ENCODE peak calls at places on chromosomes 6 and 20, in ten cellular contexts. One of them, this sample, is unnamed.

GRCh38 chr6:6515691-6516607 is 72.6 kb upstream of the LY86 start:
- DNase-seq in CD8-positive, alpha-beta T cell: peak
- DNase-seq in substantia nigra: no peak
- DNase-seq in mammary epithelial cell: no peak
- DNase-seq in foreskin fibroblast: no peak
- DNase-seq in ovary: no peak
- DNase-seq in H54: no peak
- DNase-seq in endothelial cell: no peak
- DNase-seq in NCI-H774: no peak
- DNase-seq in NAMALWA: no peak
- DNase-seq in this sample: no peak

GRCh38 chr20:3820048-3820900 is at the start of gene AP5S1:
- DNase-seq in CD8-positive, alpha-beta T cell: peak
- DNase-seq in substantia nigra: peak
- DNase-seq in mammary epithelial cell: peak
- DNase-seq in foreskin fibroblast: peak
- DNase-seq in ovary: peak
- DNase-seq in H54: peak
- DNase-seq in endothelial cell: peak
- DNase-seq in NCI-H774: peak
- DNase-seq in NAMALWA: peak
- DNase-seq in this sample: peak

GRCh38 chr6:36123270-36124139 is 6.8 kb upstream of the MAPK13 start:
- DNase-seq in CD8-positive, alpha-beta T cell: peak
- DNase-seq in substantia nigra: peak
- DNase-seq in mammary epithelial cell: peak
- DNase-seq in foreskin fibroblast: peak
- DNase-seq in ovary: peak
- DNase-seq in H54: peak
- DNase-seq in endothelial cell: peak
- DNase-seq in NCI-H774: peak
- DNase-seq in NAMALWA: peak
- DNase-seq in this sample: peak

GRCh38 chr6:8059129-8059528 is 5.1 kb downstream of the BLOC1S5 start:
- DNase-seq in CD8-positive, alpha-beta T cell: no peak
- DNase-seq in substantia nigra: no peak
- DNase-seq in mammary epithelial cell: no peak
- DNase-seq in foreskin fibroblast: peak
- DNase-seq in ovary: no peak
- DNase-seq in H54: no peak
- DNase-seq in endothelial cell: no peak
- DNase-seq in NCI-H774: no peak
- DNase-seq in NAMALWA: peak
- DNase-seq in this sample: no peak

GRCh38 chr6:14819840-14820420 is 425.9 kb upstream of the JARID2 start:
- DNase-seq in CD8-positive, alpha-beta T cell: no peak
- DNase-seq in substantia nigra: no peak
- DNase-seq in mammary epithelial cell: no peak
- DNase-seq in foreskin fibroblast: no peak
- DNase-seq in ovary: no peak
- DNase-seq in H54: no peak
- DNase-seq in endothelial cell: no peak
- DNase-seq in NCI-H774: no peak
- DNase-seq in NAMALWA: no peak
- DNase-seq in this sample: no peak

GRCh38 chr6:89311853-89312531 is 3.1 kb downstream of the GABRR2 start:
- DNase-seq in CD8-positive, alpha-beta T cell: no peak
- DNase-seq in substantia nigra: peak
- DNase-seq in mammary epithelial cell: no peak
- DNase-seq in foreskin fibroblast: peak
- DNase-seq in ovary: peak
- DNase-seq in H54: peak
- DNase-seq in endothelial cell: peak
- DNase-seq in NCI-H774: peak
- DNase-seq in NAMALWA: no peak
- DNase-seq in this sample: peak

GRCh38 chr6:46867411-46867810 is 54.3 kb downstream of the ADGRF5 start:
- DNase-seq in CD8-positive, alpha-beta T cell: no peak
- DNase-seq in substantia nigra: no peak
- DNase-seq in mammary epithelial cell: peak
- DNase-seq in foreskin fibroblast: no peak
- DNase-seq in ovary: no peak
- DNase-seq in H54: no peak
- DNase-seq in endothelial cell: no peak
- DNase-seq in NCI-H774: no peak
- DNase-seq in NAMALWA: no peak
- DNase-seq in this sample: no peak

GRCh38 chr20:33675127-33675954 is 1.1 kb upstream of the NECAB3 start:
- DNase-seq in CD8-positive, alpha-beta T cell: no peak
- DNase-seq in substantia nigra: no peak
- DNase-seq in mammary epithelial cell: no peak
- DNase-seq in foreskin fibroblast: no peak
- DNase-seq in ovary: peak
- DNase-seq in H54: no peak
- DNase-seq in endothelial cell: no peak
- DNase-seq in NCI-H774: no peak
- DNase-seq in NAMALWA: no peak
- DNase-seq in this sample: no peak

GRCh38 chr6:32118782-32119628 is 9.0 kb downstream of the ATF6B start:
- DNase-seq in CD8-positive, alpha-beta T cell: peak
- DNase-seq in substantia nigra: peak
- DNase-seq in mammary epithelial cell: peak
- DNase-seq in foreskin fibroblast: peak
- DNase-seq in ovary: peak
- DNase-seq in H54: peak
- DNase-seq in endothelial cell: peak
- DNase-seq in NCI-H774: peak
- DNase-seq in NAMALWA: peak
- DNase-seq in this sample: peak

This sample was measured in right lobe of liver.